ENCODE peak calls at places on chromosomes 5 and 9, in eight cellular contexts. P, W, X, I, H, V, K and L are unnamed samples.

GRCh38 chr9:88161144-88161543 is 22.9 kb upstream of the SPATA31C2 start:
- DNase-seq in X (no peak), K (no peak), I (no peak), W (no peak), H (no peak), V (peak; percentile 92), P (no peak), L (no peak)

GRCh38 chr5:136802382-136802781 is 437.0 kb upstream of the TRPC7 start:
- DNase-seq in I (no peak), P (no peak), H (peak; percentile 47), W (no peak), K (no peak), V (no peak), X (no peak), L (peak; percentile 54)

GRCh38 chr5:2006971-2007291 is 124.2 kb upstream of the IRX4 start:
- DNase-seq in H (no peak), P (no peak), K (no peak), V (no peak), W (no peak), I (no peak), X (no peak), L (no peak)

GRCh38 chr9:16309350-16310271 is 560.9 kb downstream of the BNC2 start:
- DNase-seq in H (peak; percentile 78), I (no peak), X (no peak), V (no peak), W (peak; percentile 9), K (peak; percentile 79), P (no peak), L (peak; percentile 67)

GRCh38 chr9:110031511-110032173 is 176.3 kb downstream of the C9orf152 start:
- DNase-seq in I (no peak), K (no peak), V (no peak), X (no peak), H (no peak), P (no peak), W (no peak), L (no peak)

GRCh38 chr5:1414311-1415058 is 30.8 kb downstream of the SLC6A3 start:
- DNase-seq in P (no peak), I (peak; percentile 37), H (no peak), X (peak; percentile 52), K (no peak), V (no peak), W (no peak), L (no peak)

GRCh38 chr5:71483355-71483754 is 27.9 kb downstream of the BDP1 start:
- DNase-seq in P (no peak), H (no peak), V (no peak), W (no peak), K (no peak), X (no peak), I (no peak), L (peak; percentile 48)

GRCh38 chr5:133316346-133317343 is 264.8 kb downstream of the HSPA4 start:
- DNase-seq in V (peak; percentile 15), W (peak; percentile 12), K (no peak), H (no peak), I (no peak), X (no peak), P (no peak), L (no peak)

GRCh38 chr5:95808686-95809413 is 13.7 kb downstream of the GLRX start:
- DNase-seq in K (peak; percentile 83), X (no peak), V (peak; percentile 96), W (no peak), I (peak; percentile 66), P (peak; percentile 77), H (peak; percentile 81), L (peak; percentile 91)

GRCh38 chr9:125990793-125991220 is 243.6 kb downstream of the PBX3 start:
- DNase-seq in X (peak; percentile 37), P (peak; percentile 10), K (no peak), I (peak; percentile 24), V (no peak), H (peak; percentile 79), W (peak; percentile 7), L (no peak)

GRCh38 chr5:119951330-119951934 is 322.1 kb downstream of the FAM170A start:
- DNase-seq in X (no peak), V (no peak), H (no peak), W (no peak), K (no peak), P (no peak), I (no peak), L (peak; percentile 4)

GRCh38 chr5:135439426-135440205 is 7.5 kb downstream of the DCANP1 start:
- DNase-seq in I (no peak), H (peak; percentile 44), P (no peak), X (peak; percentile 48), V (no peak), W (no peak), K (no peak), L (no peak)

DNA sequence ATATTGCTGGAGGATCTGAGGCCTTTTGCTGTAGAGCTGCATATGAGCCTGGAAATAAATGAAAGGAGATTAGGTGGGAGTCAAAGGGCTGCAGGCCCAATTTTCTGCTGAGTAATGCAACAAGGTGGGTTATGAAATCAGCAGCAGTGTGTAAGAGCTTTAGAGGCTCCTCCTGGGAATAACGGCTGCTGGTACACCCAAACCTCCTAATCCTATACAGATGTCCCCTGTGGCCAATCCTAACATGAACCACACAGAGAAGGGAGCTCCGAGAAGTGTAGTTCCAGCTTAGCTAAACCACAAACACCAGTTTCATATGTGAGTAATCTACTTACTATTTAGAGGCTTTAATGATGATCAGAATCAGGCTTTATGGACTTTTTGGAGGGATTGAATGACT is 437.7 kb downstream of the TMEM232 start:
- DNase-seq in P (no peak), I (no peak), V (peak; percentile 97), H (no peak), W (no peak), X (no peak), K (no peak), L (no peak)
- H3K9me3 ChIP-seq in P (peaks cover 13% of the 10 kb centered on the region), I (no peaks in the 10 kb centered on the region), V (peaks cover 3% of the 10 kb centered on the region), H (no peaks in the 10 kb centered on the region), W (no peaks in the 10 kb centered on the region), X (no peaks in the 10 kb centered on the region), K (no peaks in the 10 kb centered on the region), L (no peaks in the 10 kb centered on the region)

GRCh38 chr5:77771452-77771851 is 4.7 kb downstream of the TBCA start:
- DNase-seq in V (no peak), H (no peak), W (no peak), P (no peak), I (no peak), X (no peak), K (no peak), L (no peak)

GRCh38 chr5:77772729-77773128 is 3.4 kb downstream of the TBCA start:
- DNase-seq in H (no peak), I (no peak), W (no peak), K (no peak), X (no peak), V (no peak), P (no peak), L (no peak)

GRCh38 chr5:77770293-77771005 is 5.7 kb downstream of the TBCA start:
- DNase-seq in K (no peak), X (no peak), P (no peak), H (no peak), V (no peak), W (no peak), I (no peak), L (no peak)

GRCh38 chr5:77768978-77769377 is 7.2 kb downstream of the TBCA start:
- DNase-seq in W (no peak), I (no peak), K (no peak), P (no peak), V (no peak), X (no peak), H (no peak), L (no peak)

GRCh38 chr5:77767301-77767700 is 8.8 kb downstream of the TBCA start:
- DNase-seq in H (no peak), W (no peak), I (no peak), P (no peak), X (no peak), K (no peak), V (no peak), L (no peak)
- H3K9me3 ChIP-seq in H (no peaks in the 10 kb centered on the region), W (no peaks in the 10 kb centered on the region), I (no peaks in the 10 kb centered on the region), P (peaks cover 4% of the 10 kb centered on the region), X (no peaks in the 10 kb centered on the region), K (no peaks in the 10 kb centered on the region), V (no peaks in the 10 kb centered on the region), L (no peaks in the 10 kb centered on the region)

GRCh38 chr9:129582865-129583264 is 38.0 kb downstream of the C9orf50 start:
- DNase-seq in H (no peak), X (no peak), W (no peak), K (no peak), I (no peak), P (no peak), V (no peak), L (no peak)

GRCh38 chr9:129581505-129581904 is 39.4 kb downstream of the C9orf50 start:
- DNase-seq in W (no peak), K (no peak), H (no peak), V (no peak), P (no peak), I (no peak), X (no peak), L (no peak)

GRCh38 chr9:129583308-129584038 is 37.4 kb downstream of the C9orf50 start:
- DNase-seq in W (no peak), V (no peak), K (no peak), X (no peak), H (no peak), P (no peak), I (no peak), L (no peak)

GRCh38 chr9:129579294-129579693 is 41.6 kb downstream of the C9orf50 start:
- DNase-seq in X (no peak), W (no peak), P (no peak), K (no peak), H (no peak), I (no peak), V (no peak), L (no peak)

DNA sequence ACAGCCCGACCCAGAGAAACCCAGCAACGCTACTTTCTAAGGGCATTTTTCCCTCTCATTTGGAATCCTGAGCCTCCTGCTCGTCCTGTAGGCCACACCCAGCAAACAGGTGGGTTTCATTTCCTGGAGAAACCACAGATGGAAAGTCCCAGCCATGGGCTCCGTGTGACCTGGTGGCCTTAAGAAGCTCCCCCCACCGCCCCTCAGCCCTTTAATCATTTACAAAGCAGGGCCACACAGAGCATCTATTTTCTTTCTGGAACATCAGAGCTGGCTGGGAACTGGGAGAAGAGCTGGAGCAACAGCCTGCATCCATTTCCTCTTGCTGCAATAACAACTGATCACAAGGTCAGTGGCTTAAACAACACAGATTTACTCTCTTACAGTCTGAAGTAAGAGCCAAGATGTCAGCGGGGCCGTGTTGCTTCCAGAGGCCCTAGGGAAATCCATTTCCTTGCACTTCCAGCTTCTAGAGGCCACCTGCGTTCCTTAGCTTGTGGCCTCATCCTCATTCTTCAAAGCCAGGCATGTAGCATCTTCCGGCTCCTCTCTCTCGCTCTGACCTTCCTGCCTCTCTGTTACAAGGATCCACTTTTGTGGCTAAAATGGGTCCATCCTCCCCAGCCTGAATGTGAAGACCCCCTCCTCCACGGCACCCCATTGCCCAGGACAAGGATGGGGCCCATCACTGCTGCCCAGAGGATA is 40.5 kb downstream of the C9orf50 start:
- DNase-seq in X (no peak), W (no peak), K (no peak), H (no peak), V (no peak), P (no peak), I (no peak), L (no peak)
- H3K9me3 ChIP-seq in X (no peaks in the 10 kb centered on the region), W (no peaks in the 10 kb centered on the region), K (no peaks in the 10 kb centered on the region), H (no peaks in the 10 kb centered on the region), V (no peaks in the 10 kb centered on the region), P (no peaks in the 10 kb centered on the region), I (no peaks in the 10 kb centered on the region), L (no peaks in the 10 kb centered on the region)

GRCh38 chr5:176790921-176791320 is 19.4 kb upstream of the UNC5A start:
- DNase-seq in W (no peak), K (no peak), X (no peak), P (no peak), V (no peak), I (no peak), H (no peak), L (peak; percentile 38)
- H3K9me3 ChIP-seq in W (no peaks in the 10 kb centered on the region), K (no peaks in the 10 kb centered on the region), X (no peaks in the 10 kb centered on the region), P (no peaks in the 10 kb centered on the region), V (no peaks in the 10 kb centered on the region), I (no peaks in the 10 kb centered on the region), H (no peaks in the 10 kb centered on the region), L (no peaks in the 10 kb centered on the region)

GRCh38 chr9:97500765-97501176 is 695 bp upstream of the TMOD1 start:
- DNase-seq in X (no peak), K (no peak), W (no peak), P (no peak), I (no peak), H (no peak), V (no peak), L (no peak)
- H3K9me3 ChIP-seq in X (no peaks in the 10 kb centered on the region), K (no peaks in the 10 kb centered on the region), W (no peaks in the 10 kb centered on the region), P (no peaks in the 10 kb centered on the region), I (no peaks in the 10 kb centered on the region), H (no peaks in the 10 kb centered on the region), V (no peaks in the 10 kb centered on the region), L (no peaks in the 10 kb centered on the region)